ENCODE peak calls at places on chromosomes 4 and X, in eight cellular contexts. U, R, S, M, L, Z, W and P are unnamed samples.

GRCh38 chr4:112519689-112520597 is 4.0 kb upstream of the NEUROG2 start:
- DNase-seq in S (no peak), W (no peak), U (no peak), L (no peak), R (no peak), Z (no peak), M (no peak), P (no peak)

GRCh38 chr4:151012836-151013235 is 2.2 kb downstream of the LRBA start:
- DNase-seq in L (peak), S (peak), R (no peak), U (peak), W (peak), Z (no peak), M (no peak), P (no peak)

GRCh38 chrX:128891554-128891953 is 631.7 kb downstream of the SMARCA1 start:
- DNase-seq in M (no peak), S (no peak), R (no peak), L (no peak), Z (no peak), U (no peak), W (no peak), P (no peak)

GRCh38 chrX:76253432-76253831 is 80.6 kb downstream of the PBDC1 start:
- DNase-seq in R (no peak), L (no peak), U (peak), M (peak), Z (peak), W (peak), S (peak), P (peak)

GRCh38 chrX:155048997-155049619 is 21.8 kb downstream of the CMC4 start:
- DNase-seq in R (peak), W (peak), Z (peak), S (peak), L (no peak), U (peak), M (no peak), P (peak)

GRCh38 chrX:33014086-33014485 is 197.3 kb downstream of the DMD start:
- DNase-seq in S (no peak), W (no peak), L (no peak), M (no peak), Z (no peak), U (no peak), R (no peak), P (no peak)

GRCh38 chr4:128636906-128637305 is 172.6 kb upstream of the JADE1 start:
- DNase-seq in S (no peak), Z (no peak), R (no peak), L (no peak), W (no peak), M (no peak), U (no peak), P (no peak)

GRCh38 chr4:686371-687040 is 2.4 kb downstream of the SLC49A3 start:
- DNase-seq in U (no peak), W (no peak), M (no peak), S (no peak), L (peak), Z (no peak), R (no peak), P (no peak)

GRCh38 chr4:45325112-45325462 is 598.7 kb upstream of the GNPDA2 start:
- DNase-seq in S (no peak), W (no peak), M (no peak), R (no peak), U (no peak), L (no peak), Z (no peak), P (no peak)

GRCh38 chr4:65624651-65625050 is 45.6 kb downstream of the EPHA5 start:
- DNase-seq in R (no peak), S (peak), U (no peak), L (no peak), W (no peak), Z (no peak), M (no peak), P (peak)

GRCh38 chrX:78329486-78329885 is 2.1 kb upstream of the CYSLTR1 start:
- DNase-seq in Z (no peak), M (no peak), L (no peak), W (no peak), S (no peak), U (no peak), R (no peak), P (no peak)

GRCh38 chrX:19176901-19177630 is 54.8 kb upstream of the ADGRG2 start:
- DNase-seq in W (no peak), M (no peak), Z (no peak), R (no peak), S (no peak), L (no peak), U (no peak), P (no peak)